ENCODE peak calls at places on chromosomes 7 and 10, in nine cellular contexts. X is OCI-LY7; D is left cardiac atrium; H is activated CD4-positive, alpha-beta T cell treated with anti-CD3 and anti-CD28 coated beads, Interleukin-2, amount 10 ng/mL, durations not matched to agents 7 days and 5 days; Q is fibroblast of the aortic adventitia; M is stimulated activated CD8-positive, alpha-beta memory T cell treated with anti-CD3 and anti-CD28 coated beads, Interleukin-15, amount 100 ng/mL, for 1 hour; E is GM20000; O is HuH-7; G is memory B cell. K is an unnamed sample.

GRCh38 chr10:96673318-96674099 is 46.8 kb downstream of the PIK3AP1 start:
- DNase-seq in X (peak), D (no peak), H (no peak), Q (peak), M (no peak), E (peak), O (peak), G (peak), K (no peak)

GRCh38 chr10:122485670-122486069 is 24.3 kb downstream of the HTRA1 start:
- DNase-seq in X (no peak), D (no peak), H (no peak), Q (peak), M (no peak), E (no peak), O (no peak), G (no peak), K (no peak)

GRCh38 chr10:101310528-101311439 is 43.2 kb upstream of the BTRC start:
- DNase-seq in X (no peak), D (peak), H (no peak), Q (no peak), M (no peak), E (no peak), O (no peak), G (no peak), K (no peak)

GRCh38 chr7:3272691-3273141 is 28.3 kb upstream of the SDK1 start:
- DNase-seq in X (no peak), D (no peak), H (no peak), Q (peak), M (no peak), E (no peak), O (no peak), G (no peak), K (no peak)

GRCh38 chr10:6020806-6021205 is 41.4 kb downstream of the IL2RA start:
- DNase-seq in X (no peak), D (no peak), H (peak), Q (no peak), M (no peak), E (no peak), O (no peak), G (no peak), K (no peak)

GRCh38 chr7:141789917-141790316 is at the start of gene TAS2R5:
- DNase-seq in X (no peak), D (no peak), H (no peak), Q (no peak), M (no peak), E (no peak), O (no peak), G (no peak), K (no peak)

GRCh38 chr7:4962872-4963775 is 4.1 kb upstream of the MMD2 start:
- DNase-seq in X (no peak), D (no peak), H (no peak), Q (no peak), M (no peak), E (peak), O (no peak), G (no peak), K (no peak)

GRCh38 chr7:79593819-79594218 is 140.4 kb upstream of the MAGI2 start:
- DNase-seq in X (no peak), D (no peak), H (no peak), Q (peak), M (no peak), E (no peak), O (no peak), G (no peak), K (peak)

GRCh38 chr10:80772596-80772995 is 234.9 kb downstream of the SH2D4B start:
- DNase-seq in X (no peak), D (no peak), H (no peak), Q (no peak), M (no peak), E (no peak), O (no peak), G (no peak), K (no peak)

GRCh38 chr10:73920084-73920483 is 9.2 kb downstream of the PLAU start:
- DNase-seq in X (peak), D (peak), H (peak), Q (peak), M (no peak), E (peak), O (no peak), G (peak), K (no peak)

GRCh38 chr7:16881809-16882208 is at the start of gene AGR3:
- DNase-seq in X (no peak), D (no peak), H (no peak), Q (no peak), M (no peak), E (no peak), O (no peak), G (no peak), K (no peak)

GRCh38 chr10:132206377-132206745 is 19.6 kb downstream of the DPYSL4 start:
- DNase-seq in X (no peak), D (peak), H (no peak), Q (no peak), M (no peak), E (no peak), O (no peak), G (no peak), K (no peak)

K was measured in cerebellar nuclear complex.